ENCODE peak calls at places on chromosomes 11 and 22, in six cellular contexts. J is activated CD4-positive, alpha-beta T cell treated with anti-CD3 and anti-CD28 coated beads for 48 hours; D is left lobe of liver; G is SJSA1; H is NCI-H2081; V is activated CD4-positive, CD25-positive, alpha-beta regulatory T cell. Z is an unnamed sample.

GRCh38 chr11:11786234-11786633 is 55.5 kb upstream of the USP47 start:
- DNase-seq in V (no peak), H (no peak), D (no peak), J (no peak), G (no peak), Z (no peak)

GRCh38 chr11:123062892-123063395 is 1.0 kb upstream of the HSPA8 start:
- DNase-seq in J (no peak), H (peak), G (peak), D (no peak), V (no peak), Z (no peak)

GRCh38 chr11:64358536-64358906 is 441 bp upstream of the RPS6KA4 start:
- DNase-seq in J (no peak), G (peak), H (no peak), D (no peak), V (no peak), Z (no peak)

GRCh38 chr22:24758164-24758799 is 16.2 kb downstream of the PIWIL3 start:
- DNase-seq in H (peak), G (no peak), D (no peak), J (peak), V (peak), Z (peak)

GRCh38 chr11:33656768-33657167 is 43.9 kb downstream of the C11orf91 start:
- DNase-seq in D (no peak), J (no peak), H (no peak), G (peak), V (no peak), Z (no peak)

GRCh38 chr11:2462986-2463765 is 18.4 kb downstream of the KCNQ1 start:
- DNase-seq in J (no peak), D (no peak), V (no peak), G (peak), H (no peak), Z (no peak)

GRCh38 chr11:22703040-22703439 is 36.6 kb downstream of the GAS2 start:
- DNase-seq in G (peak), D (no peak), J (peak), V (no peak), H (peak), Z (peak)

GRCh38 chr22:43481528-43482309 is 69.9 kb downstream of the MPPED1 start:
- DNase-seq in G (no peak), D (no peak), H (no peak), V (no peak), J (peak), Z (no peak)

GRCh38 chr11:61955031-61955415 is 4.9 kb downstream of the BEST1 start:
- DNase-seq in D (peak), H (no peak), G (peak), J (no peak), V (no peak), Z (no peak)

GRCh38 chr22:48739348-48740085 is 1088.2 kb downstream of the BRD1 start:
- DNase-seq in J (no peak), G (no peak), D (no peak), H (no peak), V (no peak), Z (no peak)

GRCh38 chr11:3204141-3205015 is 14.2 kb downstream of the MRGPRG start:
- DNase-seq in D (no peak), J (no peak), H (no peak), G (no peak), V (no peak), Z (no peak)

GRCh38 chr11:93895106-93895862 is 44.9 kb upstream of the VSTM5 start:
- DNase-seq in J (peak), V (no peak), H (peak), G (no peak), D (no peak), Z (peak)

GRCh38 chr11:61008971-61009370 is 37.5 kb downstream of the CD6 start:
- DNase-seq in J (no peak), G (no peak), H (no peak), D (no peak), V (no peak), Z (no peak)

GRCh38 chr11:64027619-64028397 is 7.9 kb upstream of the FLRT1 start:
- DNase-seq in D (no peak), J (no peak), V (no peak), G (no peak), H (no peak), Z (no peak)

GRCh38 chr11:75001686-75002085 is 13.0 kb downstream of the NEU3 start:
- DNase-seq in G (no peak), V (no peak), H (no peak), J (no peak), D (no peak), Z (no peak)

GRCh38 chr11:1113405-1114201 is 38.9 kb downstream of the MUC2 start:
- DNase-seq in H (no peak), J (peak), V (no peak), D (no peak), G (no peak), Z (no peak)

GRCh38 chr22:19473578-19473977 is 5.4 kb downstream of the UFD1 start:
- DNase-seq in J (no peak), G (no peak), V (no peak), H (no peak), D (no peak), Z (no peak)

GRCh38 chr22:45731798-45732495 is 60.3 kb downstream of the ATXN10 start:
- DNase-seq in H (no peak), G (no peak), J (no peak), V (no peak), D (no peak), Z (no peak)

GRCh38 chr11:119087747-119088241 is 3.1 kb downstream of the HMBS start:
- DNase-seq in G (no peak), J (no peak), H (no peak), V (no peak), D (no peak), Z (no peak)

GRCh38 chr22:29799217-29799680 is 32.1 kb downstream of the UQCR10 start:
- DNase-seq in J (no peak), D (peak), V (no peak), H (no peak), G (peak), Z (peak)

GRCh38 chr11:124961972-124962609 is 8.1 kb downstream of the CCDC15 start:
- DNase-seq in G (no peak), D (no peak), J (no peak), V (no peak), H (peak), Z (peak)

GRCh38 chr11:68467446-68467845 is 6.9 kb downstream of the PPP6R3 start:
- DNase-seq in J (no peak), V (no peak), D (no peak), G (peak), H (no peak), Z (no peak)

GRCh38 chr22:48749555-48750227 is 1078.0 kb downstream of the BRD1 start:
- DNase-seq in J (no peak), D (no peak), H (no peak), G (peak), V (no peak), Z (no peak)

GRCh38 chr11:17883946-17884345 is 128.9 kb downstream of the SERGEF start:
- DNase-seq in D (no peak), G (no peak), V (no peak), H (no peak), J (no peak), Z (no peak)

GRCh38 chr22:45880091-45880651 is 96.8 kb downstream of the WNT7B start:
- DNase-seq in H (no peak), D (no peak), V (no peak), J (no peak), G (no peak), Z (no peak)

GRCh38 chr11:19394525-19395016 is 153.8 kb upstream of the E2F8 start:
- DNase-seq in D (no peak), G (no peak), H (no peak), V (no peak), J (no peak), Z (no peak)

GRCh38 chr11:107259826-107260225 is 197.8 kb downstream of the CWF19L2 start:
- DNase-seq in D (no peak), V (no peak), G (no peak), J (no peak), H (no peak), Z (no peak)

GRCh38 chr11:33802414-33802950 is 28.2 kb upstream of the FBXO3 start:
- DNase-seq in D (no peak), V (no peak), J (peak), H (peak), G (peak), Z (peak)

GRCh38 chr11:69233761-69234136 is 60.2 kb upstream of the MYEOV start:
- DNase-seq in H (no peak), D (peak), J (no peak), G (peak), V (no peak), Z (no peak)

GRCh38 chr22:43996981-43997265 is 27.2 kb upstream of the PARVB start:
- DNase-seq in G (no peak), V (no peak), J (no peak), H (no peak), D (no peak), Z (no peak)

GRCh38 chr11:65844231-65844872 is 10.6 kb downstream of the SNX32 start:
- DNase-seq in D (no peak), J (no peak), V (no peak), H (no peak), G (no peak), Z (no peak)

GRCh38 chr11:2376751-2377451 is at the start of gene CD81:
- DNase-seq in V (peak), D (peak), H (peak), G (no peak), J (peak), Z (no peak)

GRCh38 chr22:19110064-19110458 is 12.2 kb downstream of the DGCR2 start:
- DNase-seq in J (no peak), G (no peak), V (no peak), H (no peak), D (no peak), Z (no peak)

GRCh38 chr11:34825670-34826383 is 90.4 kb downstream of the APIP start:
- DNase-seq in V (no peak), H (no peak), G (no peak), D (no peak), J (no peak), Z (no peak)

GRCh38 chr11:17930544-17931144 is 82.2 kb downstream of the SERGEF start:
- DNase-seq in D (no peak), G (peak), J (no peak), H (no peak), V (no peak), Z (no peak)

GRCh38 chr11:72045849-72046248 is 34.5 kb downstream of the NUMA1 start:
- DNase-seq in J (no peak), D (no peak), V (no peak), G (no peak), H (no peak), Z (no peak)

GRCh38 chr11:19049351-19049750 is 11.2 kb downstream of the MRGPRX2 start:
- DNase-seq in D (no peak), H (no peak), V (no peak), J (no peak), G (no peak), Z (no peak)

GRCh38 chr11:32186118-32186517 is 95.2 kb downstream of the RCN1 start:
- DNase-seq in G (no peak), V (no peak), J (no peak), H (no peak), D (no peak), Z (no peak)

GRCh38 chr11:122159173-122159701 is 43.2 kb upstream of the BLID start:
- DNase-seq in V (no peak), H (no peak), G (peak), J (no peak), D (no peak), Z (no peak)

Z was measured in HFF-Myc.